ENCODE peak calls at places on chromosomes 6 and 20, in eight cellular contexts. H, A, B, W, D, X, U and Z are unnamed samples.

GRCh38 chr6:139010674-139011073 is 17.9 kb upstream of the ABRACL start:
- DNase-seq in U (no peak), A (no peak), H (peak; percentile 22), D (no peak), B (no peak), X (no peak), W (peak; percentile 33), Z (no peak)

GRCh38 chr20:18737140-18737539 is 76.4 kb upstream of the SCP2D1 start:
- DNase-seq in D (no peak), X (no peak), U (no peak), A (no peak), B (no peak), H (no peak), W (no peak), Z (no peak)

GRCh38 chr20:45823949-45824835 is 2.9 kb downstream of the TNNC2 start:
- DNase-seq in U (peak; percentile 77), A (peak; percentile 65), X (peak; percentile 27), D (peak; percentile 59), H (peak; percentile 20), W (peak; percentile 89), B (no peak), Z (peak; percentile 59)

GRCh38 chr20:36470482-36471062 is 70.7 kb upstream of the MYL9 start:
- DNase-seq in W (no peak), X (no peak), D (no peak), B (no peak), A (no peak), H (no peak), U (no peak), Z (peak; percentile 57)

GRCh38 chr6:91152824-91153223 is 566.0 kb upstream of the MAP3K7 start:
- DNase-seq in W (no peak), H (no peak), U (no peak), B (no peak), A (no peak), X (no peak), D (no peak), Z (no peak)

GRCh38 chr6:146891615-146892265 is 293.0 kb downstream of the ADGB start:
- DNase-seq in A (peak; percentile 27), H (no peak), B (no peak), X (no peak), W (no peak), U (no peak), D (no peak), Z (no peak)

GRCh38 chr20:41138527-41139226 is 1.3 kb downstream of the PLCG1 start:
- DNase-seq in A (peak; percentile 51), X (no peak), H (no peak), D (peak; percentile 47), U (no peak), W (peak; percentile 37), B (no peak), Z (peak; percentile 30)

GRCh38 chr6:28597217-28597835 is 71.6 kb downstream of the GPX5 start:
- DNase-seq in A (peak; percentile 57), U (no peak), D (peak; percentile 58), H (peak; percentile 59), B (peak; percentile 83), X (peak; percentile 60), W (peak; percentile 69), Z (no peak)

GRCh38 chr20:17617212-17617867 is 47.5 kb downstream of the DSTN start:
- DNase-seq in A (peak; percentile 55), U (peak; percentile 73), X (peak; percentile 53), H (no peak), D (peak; percentile 58), W (peak; percentile 86), B (peak; percentile 18), Z (peak; percentile 48)

GRCh38 chr6:20669571-20670314 is 135.5 kb downstream of the CDKAL1 start:
- DNase-seq in H (no peak), U (no peak), A (no peak), B (no peak), W (no peak), X (no peak), D (peak; percentile 23), Z (no peak)

GRCh38 chr6:150228067-150228733 is 85.4 kb downstream of the PPP1R14C start:
- DNase-seq in D (peak; percentile 14), B (no peak), H (no peak), A (no peak), W (no peak), X (no peak), U (no peak), Z (no peak)

GRCh38 chr6:119461187-119461586 is 111.6 kb upstream of the MAN1A1 start:
- DNase-seq in H (no peak), X (no peak), W (no peak), D (no peak), U (no peak), B (no peak), A (no peak), Z (no peak)

GRCh38 chr6:37309692-37310091 is 44.1 kb upstream of the RNF8 start:
- DNase-seq in U (no peak), B (no peak), H (no peak), A (no peak), X (no peak), D (no peak), W (no peak), Z (no peak)

GRCh38 chr6:47653706-47654105 is 44.7 kb upstream of the ADGRF4 start:
- DNase-seq in X (peak; percentile 58), A (no peak), D (no peak), B (no peak), H (no peak), W (no peak), U (no peak), Z (no peak)

GRCh38 chr6:47308223-47308567 is 1.5 kb downstream of the TNFRSF21 start:
- DNase-seq in W (no peak), A (peak; percentile 6), H (no peak), U (no peak), B (no peak), X (no peak), D (no peak), Z (peak; percentile 51)

GRCh38 chr20:33983371-33983770 is 10.3 kb upstream of the RALY start:
- DNase-seq in A (no peak), W (no peak), D (no peak), H (no peak), X (no peak), B (no peak), U (no peak), Z (no peak)

GRCh38 chr6:144434308-144434990 is 149.3 kb downstream of the UTRN start:
- DNase-seq in A (peak; percentile 96), W (no peak), U (no peak), H (peak; percentile 52), B (no peak), X (peak; percentile 70), D (no peak), Z (no peak)

GRCh38 chr6:74578339-74578738 is 627.5 kb downstream of the COL12A1 start:
- DNase-seq in X (peak; percentile 1), W (no peak), B (no peak), H (peak; percentile 62), A (peak; percentile 86), D (no peak), U (no peak), Z (no peak)

GRCh38 chr6:16669227-16669626 is 92.0 kb downstream of the ATXN1 start:
- DNase-seq in X (peak; percentile 93), A (peak; percentile 84), D (no peak), U (no peak), B (peak; percentile 38), W (no peak), H (peak; percentile 74), Z (no peak)

GRCh38 chr6:161418458-161418945 is 144.6 kb upstream of the AGPAT4 start:
- DNase-seq in U (peak; percentile 85), A (peak; percentile 83), X (peak; percentile 83), B (peak; percentile 68), H (peak; percentile 44), D (peak; percentile 86), W (peak; percentile 86), Z (peak; percentile 58)

DNA sequence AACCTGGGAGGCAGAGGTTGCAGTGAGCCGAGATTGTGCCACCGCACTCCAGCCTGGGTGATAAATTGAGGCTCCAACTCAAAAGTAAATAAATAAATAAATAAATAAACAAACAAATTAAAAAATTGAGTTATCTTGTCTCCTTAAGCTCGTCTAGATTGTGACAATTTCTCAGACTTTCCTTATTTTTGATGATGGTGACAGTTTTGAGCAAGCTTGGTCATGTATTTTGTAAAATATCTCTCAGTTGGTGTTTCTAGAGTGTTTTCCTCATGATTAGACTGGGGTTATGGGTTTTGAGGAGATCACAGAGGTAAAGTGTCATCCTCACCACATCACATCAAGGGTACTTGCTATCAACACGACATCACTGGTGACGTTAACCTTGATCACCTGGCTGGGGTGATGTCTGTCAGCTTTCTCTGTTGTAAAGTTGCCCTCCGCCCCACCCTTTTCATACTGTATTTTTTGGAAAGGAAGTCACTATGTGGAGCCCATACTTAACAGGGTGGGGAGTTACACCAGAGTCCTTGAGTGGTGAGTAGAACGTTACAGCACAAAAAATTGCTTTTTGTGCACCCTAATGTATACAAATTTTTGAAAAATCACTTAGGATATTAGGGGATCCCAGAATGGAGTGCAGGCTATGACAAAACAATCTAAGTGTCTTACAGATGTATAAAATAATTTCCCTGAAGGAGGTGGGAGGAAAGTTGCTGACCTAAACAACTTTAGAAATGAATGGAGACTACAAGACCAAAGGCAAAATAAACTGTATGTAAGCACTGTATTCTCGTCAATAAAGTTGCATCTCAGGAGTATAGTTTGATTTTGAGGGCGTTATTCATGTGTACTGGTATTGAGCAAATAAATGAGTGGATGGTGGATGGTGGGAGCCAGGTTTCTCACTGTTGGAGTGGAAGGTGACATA is 116.4 kb upstream of the SGK1 start:
- DNase-seq in B (no peak), A (no peak), X (no peak), W (no peak), D (no peak), H (no peak), U (no peak), Z (no peak)
- H3K4me1 ChIP-seq in B (no peaks in the 10 kb centered on the region), A (peaks cover 36% of the 10 kb centered on the region), X (peaks cover 30% of the 10 kb centered on the region), W (no peaks in the 10 kb centered on the region), D (no peaks in the 10 kb centered on the region), H (peaks cover 29% of the 10 kb centered on the region), U (no peaks in the 10 kb centered on the region), Z (peaks cover 20% of the 10 kb centered on the region)

GRCh38 chr6:113640046-113640445 is 217.1 kb upstream of the MARCKS start:
- DNase-seq in D (peak; percentile 39), H (no peak), A (no peak), W (no peak), B (no peak), U (no peak), X (no peak), Z (no peak)
- H3K27ac ChIP-seq in D (peak overlapping the region; percentile 38), H (no peak overlapping the region), A (no peak overlapping the region), W (no peak overlapping the region), B (no peak overlapping the region), U (no peak overlapping the region), X (no peak overlapping the region), Z (no peak overlapping the region)

GRCh38 chr20:23023621-23024187 is 11.4 kb upstream of the SSTR4 start:
- DNase-seq in W (peak; percentile 60), D (no peak), A (no peak), H (no peak), U (peak; percentile 55), X (no peak), B (no peak), Z (no peak)
- H3K9me2 ChIP-seq in W (peaks cover under 1% of the 10 kb centered on the region), D (no peaks in the 10 kb centered on the region), A (no peaks in the 10 kb centered on the region), H (no peaks in the 10 kb centered on the region), U (no peaks in the 10 kb centered on the region), X (no peaks in the 10 kb centered on the region), B (no peaks in the 10 kb centered on the region), Z (no peaks in the 10 kb centered on the region)

GRCh38 chr6:108584323-108584722 is 23.6 kb downstream of the FOXO3 start:
- DNase-seq in U (no peak), X (no peak), A (no peak), H (no peak), W (no peak), B (no peak), D (no peak), Z (no peak)
- H3K4me1 ChIP-seq in U (peaks cover 2% of the 10 kb centered on the region), X (peaks cover 41% of the 10 kb centered on the region), A (peaks cover 70% of the 10 kb centered on the region), H (peaks cover 77% of the 10 kb centered on the region), W (peaks cover 41% of the 10 kb centered on the region), B (peaks cover 35% of the 10 kb centered on the region), D (peaks cover 90% of the 10 kb centered on the region), Z (peaks cover 28% of the 10 kb centered on the region)

GRCh38 chr6:25006565-25007001 is 70.8 kb upstream of the RIPOR2 start:
- DNase-seq in X (peak; percentile 46), D (peak; percentile 69), H (peak; percentile 92), W (no peak), B (peak; percentile 7), A (peak; percentile 62), U (peak; percentile 84), Z (peak; percentile 62)
- H3K27ac ChIP-seq in X (no peak overlapping the region), D (peak overlapping the region; percentile 75), H (peak overlapping the region; percentile 69), W (no peak overlapping the region), B (no peak overlapping the region), A (peak overlapping the region; percentile 60), U (peak overlapping the region; percentile 88), Z (peak overlapping the region; percentile 1)